ENCODE peak calls at places on chromosome 17, in six cellular contexts. One of them, this sample, is unnamed.

GRCh38 chr17:19005789-19006430 is 1.3 kb upstream of the FAM83G start:
- DNase-seq in HT1080: no peak
- DNase-seq in pancreas: no peak
- DNase-seq in activated gamma-delta T cell: no peak
- DNase-seq in Peyer's patch: no peak
- DNase-seq in cardiac septum: no peak
- DNase-seq in this sample: no peak

GRCh38 chr17:77541995-77542394 is 401.2 kb downstream of the SEC14L1 start:
- DNase-seq in HT1080: no peak
- DNase-seq in pancreas: no peak
- DNase-seq in activated gamma-delta T cell: no peak
- DNase-seq in Peyer's patch: no peak
- DNase-seq in cardiac septum: no peak
- DNase-seq in this sample: no peak

GRCh38 chr17:80352991-80353665 is 61.8 kb upstream of the ENDOV start:
- DNase-seq in HT1080: no peak
- DNase-seq in pancreas: no peak
- DNase-seq in activated gamma-delta T cell: no peak
- DNase-seq in Peyer's patch: no peak
- DNase-seq in cardiac septum: peak
- DNase-seq in this sample: no peak

GRCh38 chr17:40937384-40937819 is at the start of gene KRT23:
- DNase-seq in HT1080: no peak
- DNase-seq in pancreas: no peak
- DNase-seq in activated gamma-delta T cell: no peak
- DNase-seq in Peyer's patch: no peak
- DNase-seq in cardiac septum: no peak
- DNase-seq in this sample: peak

GRCh38 chr17:33968350-33969044 is 286.6 kb upstream of the CCL2 start:
- DNase-seq in HT1080: peak
- DNase-seq in pancreas: no peak
- DNase-seq in activated gamma-delta T cell: no peak
- DNase-seq in Peyer's patch: peak
- DNase-seq in cardiac septum: no peak
- DNase-seq in this sample: no peak

GRCh38 chr17:72518810-72519597 is 398.2 kb downstream of the SOX9 start:
- DNase-seq in HT1080: no peak
- DNase-seq in pancreas: peak
- DNase-seq in activated gamma-delta T cell: no peak
- DNase-seq in Peyer's patch: no peak
- DNase-seq in cardiac septum: no peak
- DNase-seq in this sample: peak

GRCh38 chr17:164536-165235 is 16.8 kb downstream of the DOC2B start:
- DNase-seq in HT1080: peak
- DNase-seq in pancreas: no peak
- DNase-seq in activated gamma-delta T cell: no peak
- DNase-seq in Peyer's patch: no peak
- DNase-seq in cardiac septum: no peak
- DNase-seq in this sample: no peak

GRCh38 chr17:45846646-45847045 is 2.0 kb downstream of the SPPL2C start:
- DNase-seq in HT1080: no peak
- DNase-seq in pancreas: no peak
- DNase-seq in activated gamma-delta T cell: no peak
- DNase-seq in Peyer's patch: no peak
- DNase-seq in cardiac septum: no peak
- DNase-seq in this sample: no peak

GRCh38 chr17:77638229-77638628 is 320.3 kb upstream of the TNRC6C start:
- DNase-seq in HT1080: no peak
- DNase-seq in pancreas: no peak
- DNase-seq in activated gamma-delta T cell: no peak
- DNase-seq in Peyer's patch: no peak
- DNase-seq in cardiac septum: no peak
- DNase-seq in this sample: no peak

GRCh38 chr17:75295220-75296158 is 6.3 kb upstream of the SLC25A19 start:
- DNase-seq in HT1080: no peak
- DNase-seq in pancreas: no peak
- DNase-seq in activated gamma-delta T cell: no peak
- DNase-seq in Peyer's patch: peak
- DNase-seq in cardiac septum: no peak
- DNase-seq in this sample: no peak

GRCh38 chr17:69757794-69758430 is 317.1 kb upstream of the KCNJ16 start:
- DNase-seq in HT1080: peak
- DNase-seq in pancreas: no peak
- DNase-seq in activated gamma-delta T cell: no peak
- DNase-seq in Peyer's patch: no peak
- DNase-seq in cardiac septum: no peak
- DNase-seq in this sample: no peak

GRCh38 chr17:29347831-29348281 is 42.3 kb upstream of the TAOK1 start:
- DNase-seq in HT1080: no peak
- DNase-seq in pancreas: no peak
- DNase-seq in activated gamma-delta T cell: no peak
- DNase-seq in Peyer's patch: no peak
- DNase-seq in cardiac septum: no peak
- DNase-seq in this sample: no peak

GRCh38 chr17:42065201-42065600 is 14.8 kb upstream of the C17orf113 start:
- DNase-seq in HT1080: no peak
- DNase-seq in pancreas: no peak
- DNase-seq in activated gamma-delta T cell: no peak
- DNase-seq in Peyer's patch: no peak
- DNase-seq in cardiac septum: no peak
- DNase-seq in this sample: no peak

GRCh38 chr17:68289936-68290267 is 1.0 kb downstream of the SLC16A6 start:
- DNase-seq in HT1080: no peak
- DNase-seq in pancreas: no peak
- DNase-seq in activated gamma-delta T cell: no peak
- DNase-seq in Peyer's patch: no peak
- DNase-seq in cardiac septum: no peak
- DNase-seq in this sample: no peak

GRCh38 chr17:30376621-30377452 is 1.9 kb upstream of the CPD start:
- DNase-seq in HT1080: peak
- DNase-seq in pancreas: no peak
- DNase-seq in activated gamma-delta T cell: no peak
- DNase-seq in Peyer's patch: no peak
- DNase-seq in cardiac septum: no peak
- DNase-seq in this sample: peak

GRCh38 chr17:51374220-51374619 is 113.9 kb downstream of the UTP18 start:
- DNase-seq in HT1080: no peak
- DNase-seq in pancreas: no peak
- DNase-seq in activated gamma-delta T cell: no peak
- DNase-seq in Peyer's patch: no peak
- DNase-seq in cardiac septum: no peak
- DNase-seq in this sample: no peak

GRCh38 chr17:45021607-45022287 is 29.7 kb downstream of the DCAKD start:
- DNase-seq in HT1080: no peak
- DNase-seq in pancreas: peak
- DNase-seq in activated gamma-delta T cell: peak
- DNase-seq in Peyer's patch: peak
- DNase-seq in cardiac septum: peak
- DNase-seq in this sample: peak

GRCh38 chr17:77365584-77366186 is 224.9 kb downstream of the SEC14L1 start:
- DNase-seq in HT1080: peak
- DNase-seq in pancreas: peak
- DNase-seq in activated gamma-delta T cell: no peak
- DNase-seq in Peyer's patch: no peak
- DNase-seq in cardiac septum: peak
- DNase-seq in this sample: peak

GRCh38 chr17:61452301-61453290 is at the start of gene TBX4:
- DNase-seq in HT1080: no peak
- DNase-seq in pancreas: no peak
- DNase-seq in activated gamma-delta T cell: no peak
- DNase-seq in Peyer's patch: no peak
- DNase-seq in cardiac septum: no peak
- DNase-seq in this sample: no peak

GRCh38 chr17:3838206-3838605 is 7.8 kb downstream of the NCBP3 start:
- DNase-seq in HT1080: no peak
- DNase-seq in pancreas: peak
- DNase-seq in activated gamma-delta T cell: no peak
- DNase-seq in Peyer's patch: no peak
- DNase-seq in cardiac septum: no peak
- DNase-seq in this sample: no peak

GRCh38 chr17:882827-883585 is 96.6 kb downstream of the NXN start:
- DNase-seq in HT1080: no peak
- DNase-seq in pancreas: peak
- DNase-seq in activated gamma-delta T cell: no peak
- DNase-seq in Peyer's patch: no peak
- DNase-seq in cardiac septum: peak
- DNase-seq in this sample: peak

GRCh38 chr17:73311428-73311780 is 397 bp downstream of the CDC42EP4 start:
- DNase-seq in HT1080: no peak
- DNase-seq in pancreas: no peak
- DNase-seq in activated gamma-delta T cell: no peak
- DNase-seq in Peyer's patch: no peak
- DNase-seq in cardiac septum: no peak
- DNase-seq in this sample: no peak

GRCh38 chr17:75325827-75326586 is 36.8 kb upstream of the SLC25A19 start:
- DNase-seq in HT1080: peak
- DNase-seq in pancreas: no peak
- DNase-seq in activated gamma-delta T cell: no peak
- DNase-seq in Peyer's patch: no peak
- DNase-seq in cardiac septum: no peak
- DNase-seq in this sample: no peak

GRCh38 chr17:80008383-80008840 is 27.3 kb downstream of the TBC1D16 start:
- DNase-seq in HT1080: peak
- DNase-seq in pancreas: peak
- DNase-seq in activated gamma-delta T cell: peak
- DNase-seq in Peyer's patch: peak
- DNase-seq in cardiac septum: peak
- DNase-seq in this sample: peak

GRCh38 chr17:48131216-48131824 is 23.8 kb downstream of the SNX11 start:
- DNase-seq in HT1080: peak
- DNase-seq in pancreas: peak
- DNase-seq in activated gamma-delta T cell: no peak
- DNase-seq in Peyer's patch: peak
- DNase-seq in cardiac septum: no peak
- DNase-seq in this sample: peak